ENCODE peak calls at places on chromosomes 3 and 15, in six cellular contexts. D is A549, Z is fibroblast of mammary gland, O is astrocyte of the spinal cord, S is H9, M is neural crest cell. G is an unnamed sample.
A peak's percentile ranks its signal among the peaks of the same experiment; 100 is the strongest.

GRCh38 chr3:156151824-156152428 is 31.5 kb downstream of the KCNAB1 start:
- DNase-seq in D (peak; percentile 29), S (peak; percentile 80), Z (peak; percentile 76), M (peak; percentile 59), O (peak; percentile 74), G (peak; percentile 55)

GRCh38 chr3:172562881-172563835 is 39.9 kb upstream of the TNFSF10 start:
- DNase-seq in O (peak; percentile 81), Z (peak; percentile 95), M (no peak), D (no peak), S (no peak), G (peak; percentile 50)

GRCh38 chr15:33720952-33721351 is 247.3 kb upstream of the CHRM5 start:
- DNase-seq in D (no peak), Z (peak; percentile 95), M (no peak), S (no peak), O (peak; percentile 78), G (no peak)

GRCh38 chr15:51724673-51725072 is 12.8 kb downstream of the LYSMD2 start:
- DNase-seq in O (no peak), S (no peak), M (no peak), D (no peak), Z (no peak), G (no peak)

GRCh38 chr3:64163019-64163754 is 62.1 kb downstream of the PRICKLE2 start:
- DNase-seq in Z (no peak), O (no peak), S (no peak), M (no peak), D (no peak), G (no peak)

GRCh38 chr15:26971303-26972018 is 480 bp downstream of the GABRG3 start:
- DNase-seq in S (peak; percentile 47), Z (no peak), M (peak; percentile 32), O (no peak), D (no peak), G (no peak)

GRCh38 chr15:71436854-71437253 is 321.6 kb downstream of the THSD4 start:
- DNase-seq in S (no peak), Z (no peak), D (no peak), O (no peak), M (no peak), G (no peak)

GRCh38 chr15:31214864-31215489 is 111.7 kb upstream of the KLF13 start:
- DNase-seq in M (no peak), Z (peak; percentile 75), S (no peak), D (no peak), O (no peak), G (no peak)

GRCh38 chr15:101481917-101482525 is 7.5 kb downstream of the PCSK6 start:
- DNase-seq in D (no peak), O (no peak), S (no peak), M (no peak), Z (no peak), G (no peak)

DNA sequence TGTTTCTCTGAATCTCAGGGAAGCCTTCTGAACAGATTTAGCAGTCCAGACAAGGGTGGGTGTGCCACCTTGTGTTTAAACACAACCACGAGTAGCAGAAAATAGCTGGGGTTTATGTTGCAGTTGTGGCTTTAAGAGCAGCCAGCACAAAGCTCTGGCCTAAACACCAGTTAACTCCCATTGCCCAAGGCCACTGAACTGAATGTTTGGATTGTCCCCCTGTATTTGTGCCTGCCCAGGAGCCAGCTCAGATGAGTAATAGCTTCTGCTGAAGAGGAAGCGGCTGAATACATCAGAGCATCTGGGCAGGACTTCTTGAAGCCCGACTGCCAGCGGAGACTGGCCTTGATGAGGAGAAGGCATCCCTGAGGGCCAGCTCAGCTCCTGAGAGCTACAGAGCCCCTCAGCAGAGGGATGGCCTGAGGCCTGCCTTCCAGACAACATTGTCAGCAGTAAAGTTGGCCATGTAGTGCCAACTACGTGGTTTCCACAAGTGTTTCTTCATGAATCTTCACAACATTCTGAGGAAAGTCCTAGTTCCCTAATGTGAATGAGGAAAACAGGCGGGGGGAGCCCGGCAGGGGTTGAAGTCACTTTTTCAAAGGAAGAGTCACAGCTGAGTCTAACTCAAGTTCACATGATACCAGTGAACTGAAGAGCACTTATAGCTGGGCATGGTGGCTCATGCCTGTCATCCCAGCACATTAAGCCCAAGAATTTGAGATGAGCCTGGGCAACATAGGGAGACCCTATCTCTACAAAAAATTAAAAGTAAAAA is 65.8 kb upstream of the ZBTB38 start:
- DNase-seq in O (peak; percentile 64), D (peak; percentile 28), Z (peak; percentile 34), M (no peak), S (no peak), G (no peak)
- TF ChIP-seq CTCF in O (peak; percentile 21), D (peak; percentile 21), Z (no peak), M (no peak), S (no peak), G (no peak)

GRCh38 chr3:58285334-58285733 is 20.7 kb upstream of the RPP14 start:
- DNase-seq in Z (no peak), M (no peak), S (no peak), D (no peak), O (no peak), G (no peak)

GRCh38 chr3:58292866-58293265 is 13.2 kb upstream of the RPP14 start:
- DNase-seq in D (no peak), M (no peak), S (no peak), O (no peak), Z (no peak), G (no peak)

GRCh38 chr3:58291671-58292338 is 14.2 kb upstream of the RPP14 start:
- DNase-seq in S (no peak), D (no peak), M (no peak), Z (no peak), O (no peak), G (no peak)

GRCh38 chr3:58287354-58287753 is 18.7 kb upstream of the RPP14 start:
- DNase-seq in O (no peak), S (no peak), M (no peak), Z (no peak), D (no peak), G (no peak)

DNA sequence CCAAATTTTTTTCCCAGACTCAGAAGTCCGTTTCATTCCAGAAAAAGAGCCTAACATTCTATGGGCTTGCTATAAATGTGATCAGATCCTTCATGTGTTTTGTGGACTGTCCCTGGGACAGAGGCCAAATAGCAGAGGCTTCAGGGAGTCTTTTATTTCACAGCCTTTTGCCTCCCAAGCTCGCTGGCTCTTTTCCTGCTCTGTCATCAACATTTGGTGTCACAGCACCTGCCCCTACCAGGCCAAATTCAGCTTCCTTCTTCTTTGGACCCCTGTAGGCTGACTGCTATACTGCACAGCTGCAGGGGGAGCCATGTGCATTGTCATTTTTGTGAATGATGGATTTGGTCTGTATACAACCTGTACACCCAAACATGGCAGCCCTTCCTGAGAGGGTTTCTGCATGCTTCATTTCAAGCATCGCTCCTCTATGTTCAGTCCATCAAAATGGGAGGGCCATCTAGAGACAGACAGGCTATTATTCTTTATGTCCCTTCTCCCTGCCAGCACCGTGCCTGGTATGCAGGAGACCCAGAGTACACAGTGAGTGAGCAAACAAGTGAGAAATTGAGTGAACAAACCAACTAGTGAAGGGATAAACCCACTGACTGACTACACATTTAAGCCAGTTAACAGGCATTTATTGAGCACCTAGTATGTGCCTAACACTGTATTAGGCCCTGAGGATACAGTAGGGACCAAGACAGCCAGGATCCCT is 17.9 kb upstream of the RPP14 start:
- DNase-seq in Z (no peak), D (no peak), O (no peak), M (no peak), S (no peak), G (no peak)
- TF ChIP-seq CTCF in Z (no peak), D (no peak), O (no peak), M (peak; percentile 13), S (peak; percentile 9), G (peak; percentile 27)

GRCh38 chr15:90930861-90931629 is 1.3 kb downstream of the HDDC3 start:
- DNase-seq in D (no peak), M (no peak), Z (peak; percentile 50), S (no peak), O (no peak), G (no peak)
- TF ChIP-seq CTCF in D (no peak), M (no peak), Z (no peak), S (no peak), O (no peak), G (no peak)

GRCh38 chr3:86388848-86389247 is 602.1 kb downstream of the VGLL3 start:
- DNase-seq in Z (no peak), D (no peak), M (peak; percentile 3), O (no peak), S (no peak), G (no peak)
- TF ChIP-seq CTCF in Z (no peak), D (no peak), M (peak; percentile 34), O (no peak), S (peak; percentile 34), G (no peak)

GRCh38 chr3:194606163-194606562 is 27.1 kb downstream of the TMEM44 start:
- DNase-seq in M (no peak), Z (no peak), O (no peak), S (no peak), D (no peak), G (no peak)

GRCh38 chr3:194606941-194607340 is 26.3 kb downstream of the TMEM44 start:
- DNase-seq in D (no peak), O (no peak), Z (no peak), M (no peak), S (no peak), G (no peak)

GRCh38 chr3:194602580-194603300 is 30.5 kb downstream of the TMEM44 start:
- DNase-seq in S (no peak), Z (no peak), D (no peak), M (no peak), O (no peak), G (no peak)

GRCh38 chr3:194604126-194604525 is 29.1 kb downstream of the TMEM44 start:
- DNase-seq in O (no peak), D (no peak), S (no peak), M (no peak), Z (no peak), G (no peak)

GRCh38 chr3:194604837-194605236 is 28.4 kb downstream of the TMEM44 start:
- DNase-seq in D (no peak), S (no peak), M (no peak), O (no peak), Z (no peak), G (no peak)
- TF ChIP-seq CTCF in D (peak; percentile 24), S (peak; percentile 59), M (peak; percentile 47), O (peak; percentile 61), Z (peak; percentile 40), G (peak; percentile 43)

GRCh38 chr3:124786491-124787241 is 56.4 kb downstream of the UMPS start:
- DNase-seq in M (no peak), Z (peak; percentile 69), O (peak; percentile 68), D (no peak), S (no peak), G (no peak)
- TF ChIP-seq CTCF in M (peak; percentile 53), Z (peak; percentile 52), O (peak; percentile 39), D (peak; percentile 65), S (peak; percentile 50), G (peak; percentile 47)

DNA sequence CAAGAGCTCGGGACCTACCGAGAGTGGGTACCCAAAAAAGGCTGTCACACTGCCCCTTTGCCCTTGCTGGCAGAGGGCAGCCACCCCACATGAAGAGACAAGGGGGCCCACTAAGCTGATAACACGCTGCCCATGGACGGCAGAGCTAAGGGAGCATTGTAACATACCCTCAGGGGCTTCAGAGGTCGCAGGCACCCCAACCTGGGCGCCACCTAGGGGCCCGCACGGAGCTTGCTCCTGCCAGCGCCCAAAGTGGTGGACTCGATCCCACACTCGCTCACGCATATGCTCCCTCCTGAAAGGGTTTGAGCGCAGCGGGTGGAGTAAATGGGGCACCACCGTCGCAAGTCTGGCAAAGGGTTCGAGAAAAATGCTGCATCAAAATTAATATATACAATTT is 975.4 kb downstream of the ZPLD1 start:
- DNase-seq in S (peak; percentile 78), Z (no peak), M (no peak), D (no peak), O (no peak), G (no peak)
- TF ChIP-seq CTCF in S (peak; percentile 82), Z (no peak), M (peak; percentile 30), D (no peak), O (no peak), G (peak; percentile 46)